ENCODE peak calls at places on chromosomes 2 and 18, in eight cellular contexts. I is activated CD8-positive, alpha-beta memory T cell treated with anti-CD3 and anti-CD28 coated beads for 24 hours; N is NCI-H1092 treated with DMSO at 0.1 percent for 48 hours; X is CD8-positive, alpha-beta memory T cell; W is NCI-H2029 treated with DMSO at 0.1 percent for 48 hours; O is neural progenitor cell; Q is stomach; T is cardiac muscle cell. L is an unnamed sample.

GRCh38 chr2:17373736-17374135 is 144.5 kb downstream of the RAD51AP2 start:
- DNase-seq in I (no peak), N (no peak), X (no peak), W (no peak), O (no peak), Q (no peak), T (no peak), L (no peak)

GRCh38 chr2:10141736-10142639 is 19.4 kb downstream of the RRM2 start:
- DNase-seq in I (no peak), N (peak), X (no peak), W (no peak), O (peak), Q (peak), T (peak), L (no peak)

GRCh38 chr2:240560084-240560479 is at the start of gene DUSP28:
- DNase-seq in I (peak), N (peak), X (peak), W (no peak), O (peak), Q (peak), T (peak), L (peak)

GRCh38 chr2:218953366-218953954 is 6.0 kb upstream of the CDK5R2 start:
- DNase-seq in I (peak), N (no peak), X (no peak), W (no peak), O (peak), Q (no peak), T (no peak), L (no peak)

GRCh38 chr2:219542931-219543595 is 546 bp downstream of the CHPF start:
- DNase-seq in I (no peak), N (no peak), X (no peak), W (no peak), O (peak), Q (no peak), T (peak), L (no peak)

GRCh38 chr2:73730810-73731209 is 6.3 kb downstream of the TPRKB start:
- DNase-seq in I (no peak), N (no peak), X (no peak), W (no peak), O (no peak), Q (peak), T (no peak), L (no peak)

GRCh38 chr2:15704086-15704787 is 112.6 kb downstream of the DDX1 start:
- DNase-seq in I (no peak), N (no peak), X (no peak), W (no peak), O (no peak), Q (no peak), T (no peak), L (no peak)

GRCh38 chr2:3578987-3579386 is 3.9 kb downstream of the RPS7 start:
- DNase-seq in I (no peak), N (no peak), X (no peak), W (no peak), O (no peak), Q (no peak), T (no peak), L (no peak)

GRCh38 chr2:75432761-75433361 is 127.9 kb downstream of the EVA1A start:
- DNase-seq in I (no peak), N (no peak), X (no peak), W (no peak), O (peak), Q (no peak), T (no peak), L (no peak)

GRCh38 chr2:3008551-3009498 is 368.8 kb downstream of the EIPR1 start:
- DNase-seq in I (no peak), N (no peak), X (no peak), W (no peak), O (no peak), Q (no peak), T (no peak), L (no peak)

GRCh38 chr2:140905078-140905781 is 1225.6 kb downstream of the LRP1B start:
- DNase-seq in I (no peak), N (no peak), X (no peak), W (no peak), O (peak), Q (no peak), T (peak), L (no peak)

GRCh38 chr2:78416625-78417300 is 608.7 kb upstream of the REG3G start:
- DNase-seq in I (no peak), N (no peak), X (no peak), W (no peak), O (no peak), Q (no peak), T (no peak), L (no peak)

GRCh38 chr18:80143876-80144275 is 34.8 kb downstream of the ADNP2 start:
- DNase-seq in I (no peak), N (no peak), X (no peak), W (no peak), O (no peak), Q (no peak), T (no peak), L (no peak)

GRCh38 chr2:141065042-141065441 is 1065.8 kb downstream of the LRP1B start:
- DNase-seq in I (no peak), N (no peak), X (no peak), W (no peak), O (no peak), Q (no peak), T (no peak), L (no peak)